ENCODE peak calls at places on chromosomes 5 and 9, in six cellular contexts. One of them, this sample, is unnamed.

GRCh38 chr9:7690007-7690406 is 109.6 kb downstream of the DMAC1 start:
- DNase-seq in stimulated activated CD8-positive, alpha-beta memory T cell treated with anti-CD3 and anti-CD28 coated beads, Interleukin-2, amount 100 ng/mL, for 1 hour: no peak
- DNase-seq in activated CD4-positive, alpha-beta T cell treated with anti-CD3 and anti-CD28 coated beads for 24 hours: no peak
- DNase-seq in HFFc6: no peak
- DNase-seq in germinal center: no peak
- DNase-seq in CD8-positive, alpha-beta memory T cell: no peak
- DNase-seq in this sample: no peak

GRCh38 chr5:171776176-171776575 is 9.4 kb upstream of the SMIM23 start:
- DNase-seq in stimulated activated CD8-positive, alpha-beta memory T cell treated with anti-CD3 and anti-CD28 coated beads, Interleukin-2, amount 100 ng/mL, for 1 hour: no peak
- DNase-seq in activated CD4-positive, alpha-beta T cell treated with anti-CD3 and anti-CD28 coated beads for 24 hours: no peak
- DNase-seq in HFFc6: no peak
- DNase-seq in germinal center: no peak
- DNase-seq in CD8-positive, alpha-beta memory T cell: no peak
- DNase-seq in this sample: no peak

GRCh38 chr9:83062653-83063527 is at the start of gene RASEF:
- DNase-seq in stimulated activated CD8-positive, alpha-beta memory T cell treated with anti-CD3 and anti-CD28 coated beads, Interleukin-2, amount 100 ng/mL, for 1 hour: no peak
- DNase-seq in activated CD4-positive, alpha-beta T cell treated with anti-CD3 and anti-CD28 coated beads for 24 hours: no peak
- DNase-seq in HFFc6: no peak
- DNase-seq in germinal center: no peak
- DNase-seq in CD8-positive, alpha-beta memory T cell: no peak
- DNase-seq in this sample: peak; percentile 36

GRCh38 chr5:72353046-72353445 is 32.9 kb downstream of the PTCD2 start:
- DNase-seq in stimulated activated CD8-positive, alpha-beta memory T cell treated with anti-CD3 and anti-CD28 coated beads, Interleukin-2, amount 100 ng/mL, for 1 hour: no peak
- DNase-seq in activated CD4-positive, alpha-beta T cell treated with anti-CD3 and anti-CD28 coated beads for 24 hours: no peak
- DNase-seq in HFFc6: peak; percentile 52
- DNase-seq in germinal center: no peak
- DNase-seq in CD8-positive, alpha-beta memory T cell: no peak
- DNase-seq in this sample: no peak

GRCh38 chr5:62582198-62582597 is 3.6 kb downstream of the LRRC70 start:
- DNase-seq in stimulated activated CD8-positive, alpha-beta memory T cell treated with anti-CD3 and anti-CD28 coated beads, Interleukin-2, amount 100 ng/mL, for 1 hour: no peak
- DNase-seq in activated CD4-positive, alpha-beta T cell treated with anti-CD3 and anti-CD28 coated beads for 24 hours: no peak
- DNase-seq in HFFc6: peak; percentile 6
- DNase-seq in germinal center: no peak
- DNase-seq in CD8-positive, alpha-beta memory T cell: no peak
- DNase-seq in this sample: no peak

GRCh38 chr5:150035139-150035893 is 34.8 kb downstream of the HMGXB3 start:
- DNase-seq in stimulated activated CD8-positive, alpha-beta memory T cell treated with anti-CD3 and anti-CD28 coated beads, Interleukin-2, amount 100 ng/mL, for 1 hour: no peak
- DNase-seq in activated CD4-positive, alpha-beta T cell treated with anti-CD3 and anti-CD28 coated beads for 24 hours: no peak
- DNase-seq in HFFc6: no peak
- DNase-seq in germinal center: peak; percentile 34
- DNase-seq in CD8-positive, alpha-beta memory T cell: no peak
- DNase-seq in this sample: no peak

GRCh38 chr9:108417726-108418125 is 438.1 kb downstream of the ACTL7B start:
- DNase-seq in stimulated activated CD8-positive, alpha-beta memory T cell treated with anti-CD3 and anti-CD28 coated beads, Interleukin-2, amount 100 ng/mL, for 1 hour: no peak
- DNase-seq in activated CD4-positive, alpha-beta T cell treated with anti-CD3 and anti-CD28 coated beads for 24 hours: no peak
- DNase-seq in HFFc6: no peak
- DNase-seq in germinal center: no peak
- DNase-seq in CD8-positive, alpha-beta memory T cell: no peak
- DNase-seq in this sample: no peak

GRCh38 chr5:117888688-117889087 is 1099.7 kb downstream of the DTWD2 start:
- DNase-seq in stimulated activated CD8-positive, alpha-beta memory T cell treated with anti-CD3 and anti-CD28 coated beads, Interleukin-2, amount 100 ng/mL, for 1 hour: no peak
- DNase-seq in activated CD4-positive, alpha-beta T cell treated with anti-CD3 and anti-CD28 coated beads for 24 hours: no peak
- DNase-seq in HFFc6: no peak
- DNase-seq in germinal center: no peak
- DNase-seq in CD8-positive, alpha-beta memory T cell: no peak
- DNase-seq in this sample: no peak

GRCh38 chr5:133977161-133977787 is 8.8 kb upstream of the C5orf15 start:
- DNase-seq in stimulated activated CD8-positive, alpha-beta memory T cell treated with anti-CD3 and anti-CD28 coated beads, Interleukin-2, amount 100 ng/mL, for 1 hour: no peak
- DNase-seq in activated CD4-positive, alpha-beta T cell treated with anti-CD3 and anti-CD28 coated beads for 24 hours: no peak
- DNase-seq in HFFc6: no peak
- DNase-seq in germinal center: no peak
- DNase-seq in CD8-positive, alpha-beta memory T cell: no peak
- DNase-seq in this sample: no peak

GRCh38 chr9:37036237-37037136 is 2.4 kb upstream of the PAX5 start:
- DNase-seq in stimulated activated CD8-positive, alpha-beta memory T cell treated with anti-CD3 and anti-CD28 coated beads, Interleukin-2, amount 100 ng/mL, for 1 hour: no peak
- DNase-seq in activated CD4-positive, alpha-beta T cell treated with anti-CD3 and anti-CD28 coated beads for 24 hours: no peak
- DNase-seq in HFFc6: no peak
- DNase-seq in germinal center: peak; percentile 63
- DNase-seq in CD8-positive, alpha-beta memory T cell: peak; percentile 43
- DNase-seq in this sample: no peak

GRCh38 chr9:113654605-113655193 is 191.2 kb downstream of the RGS3 start:
- DNase-seq in stimulated activated CD8-positive, alpha-beta memory T cell treated with anti-CD3 and anti-CD28 coated beads, Interleukin-2, amount 100 ng/mL, for 1 hour: no peak
- DNase-seq in activated CD4-positive, alpha-beta T cell treated with anti-CD3 and anti-CD28 coated beads for 24 hours: no peak
- DNase-seq in HFFc6: no peak
- DNase-seq in germinal center: no peak
- DNase-seq in CD8-positive, alpha-beta memory T cell: no peak
- DNase-seq in this sample: no peak

GRCh38 chr5:169705322-169705721 is 68.2 kb downstream of the DOCK2 start:
- DNase-seq in stimulated activated CD8-positive, alpha-beta memory T cell treated with anti-CD3 and anti-CD28 coated beads, Interleukin-2, amount 100 ng/mL, for 1 hour: no peak
- DNase-seq in activated CD4-positive, alpha-beta T cell treated with anti-CD3 and anti-CD28 coated beads for 24 hours: no peak
- DNase-seq in HFFc6: no peak
- DNase-seq in germinal center: peak; percentile 36
- DNase-seq in CD8-positive, alpha-beta memory T cell: no peak
- DNase-seq in this sample: no peak

GRCh38 chr5:135162661-135163265 is 128.7 kb upstream of the PITX1 start:
- DNase-seq in stimulated activated CD8-positive, alpha-beta memory T cell treated with anti-CD3 and anti-CD28 coated beads, Interleukin-2, amount 100 ng/mL, for 1 hour: no peak
- DNase-seq in activated CD4-positive, alpha-beta T cell treated with anti-CD3 and anti-CD28 coated beads for 24 hours: no peak
- DNase-seq in HFFc6: no peak
- DNase-seq in germinal center: no peak
- DNase-seq in CD8-positive, alpha-beta memory T cell: no peak
- DNase-seq in this sample: no peak

GRCh38 chr5:80187274-80187673 is 68.6 kb downstream of the SERINC5 start:
- DNase-seq in stimulated activated CD8-positive, alpha-beta memory T cell treated with anti-CD3 and anti-CD28 coated beads, Interleukin-2, amount 100 ng/mL, for 1 hour: no peak
- DNase-seq in activated CD4-positive, alpha-beta T cell treated with anti-CD3 and anti-CD28 coated beads for 24 hours: no peak
- DNase-seq in HFFc6: no peak
- DNase-seq in germinal center: no peak
- DNase-seq in CD8-positive, alpha-beta memory T cell: no peak
- DNase-seq in this sample: no peak

GRCh38 chr9:78213696-78214095 is 22.2 kb upstream of the CEP78 start:
- DNase-seq in stimulated activated CD8-positive, alpha-beta memory T cell treated with anti-CD3 and anti-CD28 coated beads, Interleukin-2, amount 100 ng/mL, for 1 hour: no peak
- DNase-seq in activated CD4-positive, alpha-beta T cell treated with anti-CD3 and anti-CD28 coated beads for 24 hours: no peak
- DNase-seq in HFFc6: peak; percentile 34
- DNase-seq in germinal center: no peak
- DNase-seq in CD8-positive, alpha-beta memory T cell: peak; percentile 16
- DNase-seq in this sample: no peak

GRCh38 chr5:126826619-126827215 is 49.8 kb downstream of the LMNB1 start:
- DNase-seq in stimulated activated CD8-positive, alpha-beta memory T cell treated with anti-CD3 and anti-CD28 coated beads, Interleukin-2, amount 100 ng/mL, for 1 hour: no peak
- DNase-seq in activated CD4-positive, alpha-beta T cell treated with anti-CD3 and anti-CD28 coated beads for 24 hours: no peak
- DNase-seq in HFFc6: no peak
- DNase-seq in germinal center: no peak
- DNase-seq in CD8-positive, alpha-beta memory T cell: no peak
- DNase-seq in this sample: no peak

GRCh38 chr9:128575469-128575868 is 23.1 kb downstream of the SPTAN1 start:
- DNase-seq in stimulated activated CD8-positive, alpha-beta memory T cell treated with anti-CD3 and anti-CD28 coated beads, Interleukin-2, amount 100 ng/mL, for 1 hour: no peak
- DNase-seq in activated CD4-positive, alpha-beta T cell treated with anti-CD3 and anti-CD28 coated beads for 24 hours: no peak
- DNase-seq in HFFc6: no peak
- DNase-seq in germinal center: no peak
- DNase-seq in CD8-positive, alpha-beta memory T cell: no peak
- DNase-seq in this sample: no peak

GRCh38 chr5:171852255-171852681 is 66.7 kb downstream of the SMIM23 start:
- DNase-seq in stimulated activated CD8-positive, alpha-beta memory T cell treated with anti-CD3 and anti-CD28 coated beads, Interleukin-2, amount 100 ng/mL, for 1 hour: no peak
- DNase-seq in activated CD4-positive, alpha-beta T cell treated with anti-CD3 and anti-CD28 coated beads for 24 hours: no peak
- DNase-seq in HFFc6: no peak
- DNase-seq in germinal center: no peak
- DNase-seq in CD8-positive, alpha-beta memory T cell: no peak
- DNase-seq in this sample: no peak

GRCh38 chr9:36056896-36057295 is 20.2 kb downstream of the RECK start:
- DNase-seq in stimulated activated CD8-positive, alpha-beta memory T cell treated with anti-CD3 and anti-CD28 coated beads, Interleukin-2, amount 100 ng/mL, for 1 hour: no peak
- DNase-seq in activated CD4-positive, alpha-beta T cell treated with anti-CD3 and anti-CD28 coated beads for 24 hours: no peak
- DNase-seq in HFFc6: no peak
- DNase-seq in germinal center: no peak
- DNase-seq in CD8-positive, alpha-beta memory T cell: no peak
- DNase-seq in this sample: no peak

GRCh38 chr9:7042124-7042523 is 284.4 kb downstream of the KDM4C start:
- DNase-seq in stimulated activated CD8-positive, alpha-beta memory T cell treated with anti-CD3 and anti-CD28 coated beads, Interleukin-2, amount 100 ng/mL, for 1 hour: no peak
- DNase-seq in activated CD4-positive, alpha-beta T cell treated with anti-CD3 and anti-CD28 coated beads for 24 hours: no peak
- DNase-seq in HFFc6: peak; percentile 3
- DNase-seq in germinal center: no peak
- DNase-seq in CD8-positive, alpha-beta memory T cell: no peak
- DNase-seq in this sample: no peak

GRCh38 chr5:173163219-173163618 is 18.9 kb downstream of the BNIP1 start:
- DNase-seq in stimulated activated CD8-positive, alpha-beta memory T cell treated with anti-CD3 and anti-CD28 coated beads, Interleukin-2, amount 100 ng/mL, for 1 hour: no peak
- DNase-seq in activated CD4-positive, alpha-beta T cell treated with anti-CD3 and anti-CD28 coated beads for 24 hours: no peak
- DNase-seq in HFFc6: no peak
- DNase-seq in germinal center: no peak
- DNase-seq in CD8-positive, alpha-beta memory T cell: no peak
- DNase-seq in this sample: no peak

GRCh38 chr9:84338792-84339191 is 1.8 kb downstream of the SLC28A3 start:
- DNase-seq in stimulated activated CD8-positive, alpha-beta memory T cell treated with anti-CD3 and anti-CD28 coated beads, Interleukin-2, amount 100 ng/mL, for 1 hour: no peak
- DNase-seq in activated CD4-positive, alpha-beta T cell treated with anti-CD3 and anti-CD28 coated beads for 24 hours: no peak
- DNase-seq in HFFc6: no peak
- DNase-seq in germinal center: no peak
- DNase-seq in CD8-positive, alpha-beta memory T cell: no peak
- DNase-seq in this sample: no peak

GRCh38 chr9:129482521-129483466 is 138.1 kb downstream of the C9orf50 start:
- DNase-seq in stimulated activated CD8-positive, alpha-beta memory T cell treated with anti-CD3 and anti-CD28 coated beads, Interleukin-2, amount 100 ng/mL, for 1 hour: no peak
- DNase-seq in activated CD4-positive, alpha-beta T cell treated with anti-CD3 and anti-CD28 coated beads for 24 hours: no peak
- DNase-seq in HFFc6: peak; percentile 84
- DNase-seq in germinal center: no peak
- DNase-seq in CD8-positive, alpha-beta memory T cell: no peak
- DNase-seq in this sample: peak; percentile 91

GRCh38 chr5:157167219-157167621 is 1.2 kb upstream of the GARIN3 start:
- DNase-seq in stimulated activated CD8-positive, alpha-beta memory T cell treated with anti-CD3 and anti-CD28 coated beads, Interleukin-2, amount 100 ng/mL, for 1 hour: no peak
- DNase-seq in activated CD4-positive, alpha-beta T cell treated with anti-CD3 and anti-CD28 coated beads for 24 hours: no peak
- DNase-seq in HFFc6: peak; percentile 67
- DNase-seq in germinal center: peak; percentile 13
- DNase-seq in CD8-positive, alpha-beta memory T cell: no peak
- DNase-seq in this sample: no peak

GRCh38 chr5:158496624-158497023 is 603.1 kb downstream of the EBF1 start:
- DNase-seq in stimulated activated CD8-positive, alpha-beta memory T cell treated with anti-CD3 and anti-CD28 coated beads, Interleukin-2, amount 100 ng/mL, for 1 hour: no peak
- DNase-seq in activated CD4-positive, alpha-beta T cell treated with anti-CD3 and anti-CD28 coated beads for 24 hours: no peak
- DNase-seq in HFFc6: no peak
- DNase-seq in germinal center: no peak
- DNase-seq in CD8-positive, alpha-beta memory T cell: no peak
- DNase-seq in this sample: no peak

This sample was measured in NCI-H226.